ENCODE peak calls at places on chromosomes 11 and 22, in seven cellular contexts. One of them, this sample, is unnamed.

GRCh38 chr11:12137005-12137690 is 26.8 kb downstream of the MICAL2 start:
- DNase-seq in cardiac fibroblast: no peak
- DNase-seq in endothelial cell: no peak
- DNase-seq in progenitor cell of endocrine pancreas: no peak
- DNase-seq in GM13977: peak
- DNase-seq in HL-60: no peak
- DNase-seq in endodermal cell: no peak
- DNase-seq in this sample: no peak

GRCh38 chr11:128902515-128903066 is 11.4 kb downstream of the KCNJ5 start:
- DNase-seq in endothelial cell: no peak
- DNase-seq in cardiac fibroblast: peak
- DNase-seq in progenitor cell of endocrine pancreas: no peak
- DNase-seq in endodermal cell: peak
- DNase-seq in GM13977: no peak
- DNase-seq in HL-60: no peak
- DNase-seq in this sample: no peak

GRCh38 chr22:23826510-23827350 is 12.1 kb downstream of the DERL3 start:
- DNase-seq in HL-60: no peak
- DNase-seq in GM13977: no peak
- DNase-seq in endodermal cell: no peak
- DNase-seq in endothelial cell: no peak
- DNase-seq in progenitor cell of endocrine pancreas: no peak
- DNase-seq in cardiac fibroblast: peak
- DNase-seq in this sample: no peak

GRCh38 chr22:23282089-23282501 is 101.8 kb downstream of the BCR start:
- DNase-seq in endodermal cell: no peak
- DNase-seq in progenitor cell of endocrine pancreas: no peak
- DNase-seq in endothelial cell: no peak
- DNase-seq in GM13977: no peak
- DNase-seq in cardiac fibroblast: peak
- DNase-seq in HL-60: peak
- DNase-seq in this sample: no peak

GRCh38 chr11:102849319-102849718 is 5.9 kb upstream of the MMP3 start:
- DNase-seq in progenitor cell of endocrine pancreas: no peak
- DNase-seq in HL-60: no peak
- DNase-seq in endodermal cell: no peak
- DNase-seq in cardiac fibroblast: peak
- DNase-seq in GM13977: no peak
- DNase-seq in endothelial cell: no peak
- DNase-seq in this sample: no peak

GRCh38 chr22:31952459-31952858 is 8.1 kb downstream of the YWHAH start:
- DNase-seq in endothelial cell: no peak
- DNase-seq in progenitor cell of endocrine pancreas: no peak
- DNase-seq in GM13977: no peak
- DNase-seq in endodermal cell: no peak
- DNase-seq in cardiac fibroblast: peak
- DNase-seq in HL-60: no peak
- DNase-seq in this sample: no peak

GRCh38 chr11:2665747-2666710 is 33.8 kb downstream of the KCNQ1OT1 start:
- DNase-seq in cardiac fibroblast: no peak
- DNase-seq in progenitor cell of endocrine pancreas: peak
- DNase-seq in endothelial cell: no peak
- DNase-seq in HL-60: no peak
- DNase-seq in endodermal cell: peak
- DNase-seq in GM13977: no peak
- DNase-seq in this sample: no peak

GRCh38 chr11:130049260-130049659 is 20.4 kb upstream of the APLP2 start:
- DNase-seq in GM13977: no peak
- DNase-seq in endodermal cell: no peak
- DNase-seq in HL-60: peak
- DNase-seq in progenitor cell of endocrine pancreas: no peak
- DNase-seq in endothelial cell: no peak
- DNase-seq in cardiac fibroblast: peak
- DNase-seq in this sample: peak

GRCh38 chr11:10716543-10717259 is 23.1 kb upstream of the IRAG1 start:
- DNase-seq in cardiac fibroblast: no peak
- DNase-seq in progenitor cell of endocrine pancreas: no peak
- DNase-seq in endothelial cell: no peak
- DNase-seq in HL-60: no peak
- DNase-seq in GM13977: no peak
- DNase-seq in endodermal cell: no peak
- DNase-seq in this sample: no peak

GRCh38 chr11:283405-284080 is 5.3 kb downstream of the NLRP6 start:
- DNase-seq in progenitor cell of endocrine pancreas: no peak
- DNase-seq in endothelial cell: no peak
- DNase-seq in cardiac fibroblast: no peak
- DNase-seq in HL-60: no peak
- DNase-seq in GM13977: no peak
- DNase-seq in endodermal cell: no peak
- DNase-seq in this sample: no peak

GRCh38 chr11:3169235-3169951 is 4.3 kb upstream of the OSBPL5 start:
- DNase-seq in GM13977: no peak
- DNase-seq in HL-60: peak
- DNase-seq in endothelial cell: no peak
- DNase-seq in progenitor cell of endocrine pancreas: no peak
- DNase-seq in cardiac fibroblast: peak
- DNase-seq in endodermal cell: peak
- DNase-seq in this sample: no peak

GRCh38 chr11:87778341-87778740 is 396.9 kb downstream of the RAB38 start:
- DNase-seq in cardiac fibroblast: no peak
- DNase-seq in endothelial cell: no peak
- DNase-seq in HL-60: no peak
- DNase-seq in progenitor cell of endocrine pancreas: no peak
- DNase-seq in GM13977: no peak
- DNase-seq in endodermal cell: no peak
- DNase-seq in this sample: no peak

GRCh38 chr11:116955949-116956348 is 118.5 kb upstream of the APOA1 start:
- DNase-seq in progenitor cell of endocrine pancreas: no peak
- DNase-seq in endothelial cell: no peak
- DNase-seq in HL-60: no peak
- DNase-seq in GM13977: no peak
- DNase-seq in cardiac fibroblast: no peak
- DNase-seq in endodermal cell: no peak
- DNase-seq in this sample: no peak

GRCh38 chr11:117604349-117604995 is 192.5 kb downstream of the DSCAML1 start:
- DNase-seq in HL-60: no peak
- DNase-seq in GM13977: no peak
- DNase-seq in cardiac fibroblast: no peak
- DNase-seq in endodermal cell: peak
- DNase-seq in progenitor cell of endocrine pancreas: no peak
- DNase-seq in endothelial cell: no peak
- DNase-seq in this sample: peak

GRCh38 chr11:85827768-85828639 is 17.1 kb upstream of the SYTL2 start:
- DNase-seq in HL-60: no peak
- DNase-seq in endothelial cell: no peak
- DNase-seq in cardiac fibroblast: peak
- DNase-seq in progenitor cell of endocrine pancreas: no peak
- DNase-seq in GM13977: no peak
- DNase-seq in endodermal cell: no peak
- DNase-seq in this sample: no peak

GRCh38 chr11:67264260-67264659 is 2.0 kb upstream of the GRK2 start:
- DNase-seq in HL-60: no peak
- DNase-seq in progenitor cell of endocrine pancreas: no peak
- DNase-seq in GM13977: no peak
- DNase-seq in endodermal cell: no peak
- DNase-seq in cardiac fibroblast: no peak
- DNase-seq in endothelial cell: no peak
- DNase-seq in this sample: no peak

GRCh38 chr11:44003736-44004451 is 43.9 kb upstream of the ACCSL start:
- DNase-seq in endothelial cell: no peak
- DNase-seq in progenitor cell of endocrine pancreas: no peak
- DNase-seq in endodermal cell: no peak
- DNase-seq in cardiac fibroblast: no peak
- DNase-seq in GM13977: no peak
- DNase-seq in HL-60: no peak
- DNase-seq in this sample: no peak

GRCh38 chr11:71465054-71465453 is 12.1 kb downstream of the NADSYN1 start:
- DNase-seq in GM13977: no peak
- DNase-seq in endodermal cell: no peak
- DNase-seq in endothelial cell: no peak
- DNase-seq in HL-60: no peak
- DNase-seq in cardiac fibroblast: no peak
- DNase-seq in progenitor cell of endocrine pancreas: no peak
- DNase-seq in this sample: no peak

GRCh38 chr11:269146-269890 is 8.9 kb upstream of the NLRP6 start:
- DNase-seq in endothelial cell: no peak
- DNase-seq in GM13977: peak
- DNase-seq in endodermal cell: no peak
- DNase-seq in HL-60: peak
- DNase-seq in progenitor cell of endocrine pancreas: no peak
- DNase-seq in cardiac fibroblast: peak
- DNase-seq in this sample: peak

GRCh38 chr11:2471048-2471803 is 26.4 kb downstream of the KCNQ1 start:
- DNase-seq in GM13977: no peak
- DNase-seq in progenitor cell of endocrine pancreas: no peak
- DNase-seq in endothelial cell: no peak
- DNase-seq in endodermal cell: peak
- DNase-seq in HL-60: no peak
- DNase-seq in cardiac fibroblast: no peak
- DNase-seq in this sample: no peak

DNA sequence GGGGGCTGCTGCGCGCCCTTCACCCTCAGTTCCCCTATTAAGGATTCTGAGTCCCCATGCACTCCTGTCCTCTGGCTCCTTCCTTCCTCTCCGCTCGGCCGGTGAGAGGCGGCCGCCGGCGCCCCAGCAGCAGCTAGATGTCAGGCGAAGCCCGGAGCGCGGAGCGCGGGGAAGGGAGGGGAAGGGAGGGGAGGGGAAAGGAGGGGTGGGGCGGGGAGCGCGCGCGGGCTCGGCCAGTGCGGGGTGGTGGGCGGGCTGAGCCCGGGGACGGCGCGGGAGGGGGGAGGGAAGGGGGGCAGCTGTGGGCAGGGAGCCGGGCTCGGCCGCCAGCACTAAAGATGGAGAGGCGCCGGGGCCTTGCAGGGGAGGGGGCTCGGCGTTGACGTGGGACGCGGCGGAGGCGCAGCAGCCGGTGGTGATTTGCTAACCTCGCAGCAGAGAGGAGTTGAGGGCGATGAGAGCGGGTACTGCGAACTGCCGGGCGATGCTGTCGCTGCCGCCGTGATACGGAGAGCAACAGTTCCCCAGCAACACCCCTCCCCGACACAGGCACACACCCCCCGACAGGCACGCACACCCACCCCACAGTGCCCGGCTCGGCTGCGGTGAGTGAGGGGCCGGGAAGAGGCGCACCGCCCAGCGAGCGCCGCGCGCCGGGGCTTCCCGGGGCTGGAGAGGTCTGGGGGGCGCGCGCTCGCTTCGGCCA is at the start of gene ZBTB16:
- DNase-seq in cardiac fibroblast: peak
- DNase-seq in progenitor cell of endocrine pancreas: peak
- DNase-seq in endodermal cell: peak
- DNase-seq in endothelial cell: peak
- DNase-seq in HL-60: peak
- DNase-seq in GM13977: peak
- DNase-seq in this sample: peak
- TF ChIP-seq CTCF in cardiac fibroblast: peak
- TF ChIP-seq CTCF in progenitor cell of endocrine pancreas: no peak
- TF ChIP-seq CTCF in endodermal cell: no peak
- TF ChIP-seq CTCF in endothelial cell: no peak
- TF ChIP-seq CTCF in HL-60: no peak
- TF ChIP-seq CTCF in GM13977: no peak
- TF ChIP-seq CTCF in this sample: no peak

DNA sequence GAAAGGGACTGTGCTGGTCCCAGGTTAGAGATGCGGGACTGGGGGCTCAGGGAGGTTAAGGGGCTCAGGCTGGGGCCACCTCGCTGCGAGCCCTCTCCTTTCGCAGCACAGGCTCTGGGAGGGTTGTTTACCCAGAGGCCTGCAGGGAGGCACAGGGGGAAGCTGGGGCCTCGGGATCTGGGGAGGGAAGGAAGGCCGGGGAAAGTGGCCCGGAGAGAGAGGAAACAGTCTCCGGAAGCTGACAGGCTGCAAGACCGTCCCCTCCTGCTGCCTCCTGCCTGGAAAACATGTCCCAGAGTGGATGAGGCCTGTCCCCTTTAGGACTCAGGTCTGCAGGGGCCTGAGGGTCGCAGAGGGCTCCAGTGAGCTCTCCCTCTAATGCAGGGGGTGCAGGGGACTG is 45.4 kb downstream of the MYO7A start:
- DNase-seq in HL-60: no peak
- DNase-seq in GM13977: no peak
- DNase-seq in cardiac fibroblast: no peak
- DNase-seq in endodermal cell: no peak
- DNase-seq in endothelial cell: no peak
- DNase-seq in progenitor cell of endocrine pancreas: no peak
- DNase-seq in this sample: no peak
- TF ChIP-seq CTCF in HL-60: no peak
- TF ChIP-seq CTCF in GM13977: no peak
- TF ChIP-seq CTCF in cardiac fibroblast: no peak
- TF ChIP-seq CTCF in endodermal cell: no peak
- TF ChIP-seq CTCF in endothelial cell: no peak
- TF ChIP-seq CTCF in progenitor cell of endocrine pancreas: no peak
- TF ChIP-seq CTCF in this sample: no peak

GRCh38 chr11:94680426-94680825 is 87.7 kb upstream of the AMOTL1 start:
- DNase-seq in endodermal cell: no peak
- DNase-seq in GM13977: no peak
- DNase-seq in cardiac fibroblast: no peak
- DNase-seq in progenitor cell of endocrine pancreas: no peak
- DNase-seq in HL-60: no peak
- DNase-seq in endothelial cell: no peak
- DNase-seq in this sample: no peak
- TF ChIP-seq CTCF in endodermal cell: no peak
- TF ChIP-seq CTCF in GM13977: no peak
- TF ChIP-seq CTCF in cardiac fibroblast: no peak
- TF ChIP-seq CTCF in progenitor cell of endocrine pancreas: no peak
- TF ChIP-seq CTCF in HL-60: no peak
- TF ChIP-seq CTCF in endothelial cell: no peak
- TF ChIP-seq CTCF in this sample: no peak

GRCh38 chr22:42111798-42112197 is 18.8 kb downstream of the CYP2D6 start:
- DNase-seq in progenitor cell of endocrine pancreas: no peak
- DNase-seq in endodermal cell: no peak
- DNase-seq in cardiac fibroblast: no peak
- DNase-seq in HL-60: no peak
- DNase-seq in endothelial cell: no peak
- DNase-seq in GM13977: no peak
- DNase-seq in this sample: no peak

GRCh38 chr22:42114721-42115120 is 15.9 kb downstream of the CYP2D6 start:
- DNase-seq in HL-60: peak
- DNase-seq in endothelial cell: no peak
- DNase-seq in cardiac fibroblast: peak
- DNase-seq in progenitor cell of endocrine pancreas: no peak
- DNase-seq in endodermal cell: peak
- DNase-seq in GM13977: no peak
- DNase-seq in this sample: no peak

DNA sequence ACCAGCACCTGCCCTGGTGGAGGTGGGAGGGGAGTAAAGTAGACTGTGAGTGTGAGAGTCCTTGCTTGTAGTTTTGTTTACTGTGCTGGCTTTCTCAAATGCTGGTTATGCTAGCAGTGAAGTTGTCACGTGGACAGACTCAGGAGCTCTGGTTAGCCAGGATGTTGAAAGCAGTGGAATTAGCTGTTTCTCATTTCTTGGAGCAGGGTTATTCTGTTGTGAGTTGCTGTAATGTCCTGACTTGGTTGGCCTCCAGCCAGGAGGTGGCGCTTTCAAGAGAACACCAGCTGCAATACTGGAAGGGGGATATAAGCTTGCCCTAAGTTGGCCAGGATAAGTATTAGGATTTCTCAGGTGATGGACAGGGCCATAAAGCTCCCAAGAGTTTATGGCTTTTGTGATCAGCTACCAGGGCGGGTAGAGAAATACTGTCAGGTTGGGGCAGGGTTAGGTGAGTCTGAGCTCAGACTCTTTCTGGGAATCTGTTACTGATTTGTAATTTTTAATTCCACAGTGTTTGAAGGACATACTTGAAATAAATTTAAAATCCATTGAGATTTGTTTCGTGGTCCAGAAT is 13.7 kb downstream of the CYP2D6 start:
- DNase-seq in cardiac fibroblast: peak
- DNase-seq in endodermal cell: peak
- DNase-seq in endothelial cell: no peak
- DNase-seq in HL-60: no peak
- DNase-seq in progenitor cell of endocrine pancreas: no peak
- DNase-seq in GM13977: no peak
- DNase-seq in this sample: no peak
- TF ChIP-seq CTCF in cardiac fibroblast: no peak
- TF ChIP-seq CTCF in endodermal cell: peak
- TF ChIP-seq CTCF in endothelial cell: no peak
- TF ChIP-seq CTCF in HL-60: no peak
- TF ChIP-seq CTCF in progenitor cell of endocrine pancreas: no peak
- TF ChIP-seq CTCF in GM13977: no peak
- TF ChIP-seq CTCF in this sample: no peak

This sample was measured in CD14-positive monocyte.